ENCODE peak calls at places on chromosome 13, in five cellular contexts. C is transverse colon, D is A549, B is thoracic aorta, W is Calu3. J is an unnamed sample.

GRCh38 chr13:32314271-32314967 is 744 bp downstream of the ZAR1L start:
- DNase-seq in C (peak), D (no peak), B (no peak), W (no peak), J (no peak)

GRCh38 chr13:44620057-44620456 is 43.9 kb upstream of the TSC22D1 start:
- DNase-seq in C (no peak), D (no peak), B (no peak), W (no peak), J (no peak)

GRCh38 chr13:41130356-41130755 is 2.2 kb downstream of the KBTBD6 start:
- DNase-seq in C (no peak), D (no peak), B (no peak), W (no peak), J (no peak)

GRCh38 chr13:67971291-67971690 is 741.2 kb upstream of the PCDH9 start:
- DNase-seq in C (no peak), D (no peak), B (no peak), W (no peak), J (no peak)

GRCh38 chr13:79548886-79549285 is 67.9 kb downstream of the NDFIP2 start:
- DNase-seq in C (no peak), D (no peak), B (no peak), W (no peak), J (no peak)

GRCh38 chr13:39419866-39420265 is 183.1 kb downstream of the LHFPL6 start:
- DNase-seq in C (no peak), D (no peak), B (no peak), W (no peak), J (no peak)

GRCh38 chr13:113021391-113021790 is 52.4 kb downstream of the MCF2L start:
- DNase-seq in C (no peak), D (no peak), B (no peak), W (no peak), J (no peak)

GRCh38 chr13:73835138-73835721 is 299.0 kb downstream of the KLF12 start:
- DNase-seq in C (no peak), D (peak), B (no peak), W (no peak), J (no peak)

GRCh38 chr13:48631441-48631840 is 22.3 kb upstream of the CYSLTR2 start:
- DNase-seq in C (no peak), D (no peak), B (no peak), W (no peak), J (no peak)

GRCh38 chr13:23500858-23501257 is 67.4 kb upstream of the SACS start:
- DNase-seq in C (no peak), D (no peak), B (no peak), W (no peak), J (no peak)

GRCh38 chr13:20679879-20680278 is 23.6 kb upstream of the IL17D start:
- DNase-seq in C (no peak), D (no peak), B (no peak), W (no peak), J (no peak)

GRCh38 chr13:32622827-32623226 is 36.6 kb downstream of the PDS5B start:
- DNase-seq in C (no peak), D (no peak), B (no peak), W (no peak), J (no peak)

GRCh38 chr13:42643076-42643475 is 69.1 kb downstream of the TNFSF11 start:
- DNase-seq in C (no peak), D (no peak), B (no peak), W (no peak), J (no peak)

GRCh38 chr13:99648905-99649304 is 147.6 kb downstream of the TM9SF2 start:
- DNase-seq in C (no peak), D (no peak), B (no peak), W (no peak), J (no peak)

GRCh38 chr13:31134055-31134711 is 27.5 kb downstream of the HSPH1 start:
- DNase-seq in C (no peak), D (no peak), B (no peak), W (no peak), J (no peak)

GRCh38 chr13:72290962-72291681 is 424.1 kb upstream of the DACH1 start:
- DNase-seq in C (no peak), D (no peak), B (no peak), W (peak), J (no peak)
- TF ChIP-seq CTCF in C (no peak), D (no peak), B (no peak), W (no peak), J (no peak)

GRCh38 chr13:46962286-46962941 is 65.6 kb upstream of the HTR2A start:
- DNase-seq in C (no peak), D (no peak), B (no peak), W (no peak), J (no peak)
- TF ChIP-seq CTCF in C (no peak), D (no peak), B (no peak), W (peak), J (no peak)

GRCh38 chr13:114115796-114116195 is 16.6 kb downstream of the RASA3 start:
- DNase-seq in C (peak), D (no peak), B (no peak), W (no peak), J (no peak)
- TF ChIP-seq CTCF in C (no peak), D (no peak), B (no peak), W (no peak), J (no peak)

GRCh38 chr13:28754698-28755545 is 36.2 kb upstream of the SLC46A3 start:
- DNase-seq in C (no peak), D (no peak), B (no peak), W (no peak), J (peak)
- TF ChIP-seq CTCF in C (peak), D (no peak), B (no peak), W (no peak), J (peak)

DNA sequence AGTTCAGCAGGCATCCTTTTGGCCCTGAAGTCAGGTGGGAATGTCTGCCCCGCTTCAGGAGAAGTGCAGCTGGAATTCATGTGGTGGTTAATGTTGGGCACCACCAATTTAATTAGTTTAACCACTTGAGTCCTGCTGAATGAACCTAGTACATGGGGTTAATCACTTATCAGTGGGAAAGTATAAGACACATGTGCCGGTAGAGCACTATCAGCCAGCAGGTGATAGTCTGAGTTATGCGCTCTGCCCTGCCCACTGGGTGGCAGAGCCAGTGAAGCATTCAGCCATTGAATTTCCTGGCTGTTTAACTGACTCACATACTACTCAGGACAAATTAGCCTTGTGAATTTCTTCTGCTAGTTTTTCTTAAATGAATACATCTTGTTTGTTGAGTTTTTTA is 789.7 kb upstream of the PRR20A start:
- DNase-seq in C (no peak), D (no peak), B (no peak), W (no peak), J (no peak)
- TF ChIP-seq CTCF in C (no peak), D (no peak), B (no peak), W (no peak), J (no peak)

DNA sequence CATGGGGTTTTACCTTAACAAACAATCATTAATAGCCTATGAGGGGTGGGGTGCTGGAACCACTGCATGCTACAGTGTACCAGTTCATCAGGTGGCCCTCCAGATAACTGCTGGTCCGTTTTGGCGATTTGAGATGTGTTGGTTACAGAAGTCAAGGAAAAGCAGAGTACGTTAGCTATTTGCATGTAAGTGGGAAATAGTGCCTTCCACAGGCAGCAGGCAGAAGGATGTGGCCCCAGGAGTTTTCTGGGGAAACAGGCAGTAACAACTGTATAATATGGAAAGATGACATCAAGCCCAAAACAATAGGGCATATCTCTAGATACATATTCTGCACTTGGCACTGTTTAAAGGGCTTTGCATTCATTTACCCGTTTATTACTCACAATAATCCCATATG is 245.7 kb downstream of the COL4A1 start:
- DNase-seq in C (no peak), D (no peak), B (no peak), W (no peak), J (no peak)
- TF ChIP-seq CTCF in C (no peak), D (no peak), B (no peak), W (no peak), J (no peak)

GRCh38 chr13:28650284-28650683 is 8.6 kb upstream of the POMP start:
- DNase-seq in C (no peak), D (no peak), B (no peak), W (no peak), J (no peak)
- TF ChIP-seq CTCF in C (no peak), D (no peak), B (no peak), W (no peak), J (no peak)

DNA sequence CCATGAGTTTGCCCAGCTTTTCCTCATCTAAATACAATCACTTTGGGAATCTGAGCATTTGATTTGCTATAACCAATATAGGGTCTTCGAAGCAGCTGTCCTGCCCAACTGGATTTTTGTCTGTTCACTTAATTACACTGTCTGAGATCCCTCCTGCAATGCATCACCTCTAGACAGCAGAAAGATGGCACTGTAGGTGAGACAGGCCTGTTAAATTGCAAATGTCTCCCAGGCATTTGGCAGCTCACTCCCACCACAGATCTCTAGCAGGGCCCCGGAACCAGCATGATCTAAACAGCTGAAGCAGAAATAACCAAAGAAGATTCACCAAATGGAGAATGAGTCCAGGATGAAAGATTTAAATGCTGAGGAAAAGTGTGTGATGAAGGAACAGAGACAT is 41.9 kb upstream of the SERPINE3 start:
- DNase-seq in C (no peak), D (no peak), B (no peak), W (no peak), J (no peak)
- TF ChIP-seq CTCF in C (no peak), D (no peak), B (no peak), W (no peak), J (no peak)